ENCODE peak calls at places on chromosomes 2 and 18, in ten cellular contexts. B is activated CD8-positive, alpha-beta memory T cell treated with anti-CD3 and anti-CD28 coated beads for 1 hour; K is B cell; P is Ammon's horn; M is NCI-H2081 treated with DMSO at 0.1 percent for 48 hours; Z is C1 segment of cervical spinal cord; J is ELR; F is RWPE1; U is left lobe of liver; C is AML-193. E is an unnamed sample.

GRCh38 chr2:224948859-224949258 is 93.4 kb downstream of the DOCK10 start:
- DNase-seq in B (no peak), K (no peak), P (peak), M (no peak), Z (no peak), J (peak), F (peak), U (no peak), C (peak), E (no peak)

GRCh38 chr18:60099709-60100108 is 199.9 kb downstream of the PMAIP1 start:
- DNase-seq in B (no peak), K (no peak), P (no peak), M (no peak), Z (no peak), J (no peak), F (no peak), U (no peak), C (no peak), E (no peak)

GRCh38 chr18:63422087-63422861 is at the start of gene VPS4B:
- DNase-seq in B (peak), K (peak), P (peak), M (peak), Z (peak), J (peak), F (peak), U (peak), C (peak), E (peak)

GRCh38 chr2:217599906-217600305 is 402.9 kb downstream of the TNS1 start:
- DNase-seq in B (no peak), K (no peak), P (no peak), M (no peak), Z (no peak), J (no peak), F (no peak), U (no peak), C (no peak), E (no peak)

GRCh38 chr18:36187826-36188721 is 777 bp downstream of the MOCOS start:
- DNase-seq in B (no peak), K (peak), P (no peak), M (no peak), Z (no peak), J (peak), F (peak), U (peak), C (no peak), E (no peak)

GRCh38 chr2:231745303-231746038 is 35.6 kb downstream of the PDE6D start:
- DNase-seq in B (no peak), K (no peak), P (no peak), M (no peak), Z (no peak), J (no peak), F (no peak), U (no peak), C (no peak), E (no peak)

GRCh38 chr18:59884331-59884730 is 15.5 kb upstream of the PMAIP1 start:
- DNase-seq in B (no peak), K (no peak), P (no peak), M (no peak), Z (no peak), J (no peak), F (no peak), U (no peak), C (no peak), E (no peak)

GRCh38 chr18:34661464-34662087 is 48.5 kb upstream of the DTNA start:
- DNase-seq in B (no peak), K (peak), P (peak), M (peak), Z (no peak), J (peak), F (peak), U (no peak), C (peak), E (no peak)

GRCh38 chr2:191540681-191541080 is 137.3 kb upstream of the NABP1 start:
- DNase-seq in B (no peak), K (no peak), P (no peak), M (no peak), Z (no peak), J (no peak), F (no peak), U (no peak), C (no peak), E (no peak)

GRCh38 chr2:177212895-177213856 is 582 bp downstream of the HNRNPA3 start:
- DNase-seq in B (peak), K (peak), P (peak), M (peak), Z (peak), J (peak), F (peak), U (peak), C (peak), E (peak)

GRCh38 chr2:26292646-26293045 is 47.9 kb downstream of the HADHB start:
- DNase-seq in B (no peak), K (no peak), P (no peak), M (no peak), Z (no peak), J (no peak), F (peak), U (no peak), C (no peak), E (no peak)

GRCh38 chr2:218961651-218962570 is 2.4 kb downstream of the CDK5R2 start:
- DNase-seq in B (no peak), K (peak), P (no peak), M (no peak), Z (no peak), J (no peak), F (peak), U (peak), C (no peak), E (peak)

GRCh38 chr2:207432471-207432870 is 97.3 kb upstream of the CREB1 start:
- DNase-seq in B (no peak), K (no peak), P (no peak), M (no peak), Z (no peak), J (peak), F (no peak), U (no peak), C (no peak), E (no peak)

GRCh38 chr18:47050468-47050867 is 15.0 kb upstream of the ELOA2 start:
- DNase-seq in B (no peak), K (no peak), P (peak), M (no peak), Z (no peak), J (peak), F (peak), U (no peak), C (peak), E (no peak)